ENCODE peak calls at places on chromosome 14, in eight cellular contexts. One of them, this sample, is unnamed.

GRCh38 chr14:74478996-74479635 is 14.0 kb downstream of the NPC2 start:
- DNase-seq in HCT116: no peak
- DNase-seq in H1: no peak
- DNase-seq in tibial nerve: no peak
- DNase-seq in fibroblast of mammary gland: peak
- DNase-seq in body of pancreas: no peak
- DNase-seq in HFF-Myc: no peak
- DNase-seq in brain microvascular endothelial cell: no peak
- DNase-seq in this sample: no peak

GRCh38 chr14:102221026-102221425 is 81.3 kb downstream of the WDR20 start:
- DNase-seq in HCT116: no peak
- DNase-seq in body of pancreas: no peak
- DNase-seq in HFF-Myc: no peak
- DNase-seq in brain microvascular endothelial cell: peak
- DNase-seq in H1: peak
- DNase-seq in fibroblast of mammary gland: peak
- DNase-seq in tibial nerve: no peak
- DNase-seq in this sample: no peak

GRCh38 chr14:101721951-101722661 is 39.4 kb upstream of the PPP2R5C start:
- DNase-seq in body of pancreas: peak
- DNase-seq in fibroblast of mammary gland: peak
- DNase-seq in HFF-Myc: peak
- DNase-seq in HCT116: no peak
- DNase-seq in H1: no peak
- DNase-seq in tibial nerve: no peak
- DNase-seq in brain microvascular endothelial cell: no peak
- DNase-seq in this sample: no peak

GRCh38 chr14:73802431-73803188 is 49.0 kb upstream of the PTGR2 start:
- DNase-seq in tibial nerve: no peak
- DNase-seq in HFF-Myc: no peak
- DNase-seq in HCT116: no peak
- DNase-seq in brain microvascular endothelial cell: no peak
- DNase-seq in fibroblast of mammary gland: no peak
- DNase-seq in H1: no peak
- DNase-seq in body of pancreas: no peak
- DNase-seq in this sample: no peak

GRCh38 chr14:91774138-91775096 is 42.5 kb upstream of the CATSPERB start:
- DNase-seq in HFF-Myc: no peak
- DNase-seq in fibroblast of mammary gland: no peak
- DNase-seq in brain microvascular endothelial cell: no peak
- DNase-seq in body of pancreas: no peak
- DNase-seq in HCT116: no peak
- DNase-seq in tibial nerve: no peak
- DNase-seq in H1: no peak
- DNase-seq in this sample: no peak

GRCh38 chr14:55744321-55744720 is 164.3 kb downstream of the KTN1 start:
- DNase-seq in HCT116: no peak
- DNase-seq in brain microvascular endothelial cell: no peak
- DNase-seq in tibial nerve: no peak
- DNase-seq in body of pancreas: no peak
- DNase-seq in H1: no peak
- DNase-seq in HFF-Myc: no peak
- DNase-seq in fibroblast of mammary gland: no peak
- DNase-seq in this sample: no peak

GRCh38 chr14:71348394-71348793 is 441.1 kb downstream of the PCNX1 start:
- DNase-seq in tibial nerve: no peak
- DNase-seq in HCT116: no peak
- DNase-seq in fibroblast of mammary gland: no peak
- DNase-seq in brain microvascular endothelial cell: no peak
- DNase-seq in HFF-Myc: no peak
- DNase-seq in H1: no peak
- DNase-seq in body of pancreas: no peak
- DNase-seq in this sample: no peak

GRCh38 chr14:75126679-75127473 is at the start of gene NEK9:
- DNase-seq in HCT116: peak
- DNase-seq in body of pancreas: peak
- DNase-seq in HFF-Myc: peak
- DNase-seq in tibial nerve: peak
- DNase-seq in H1: peak
- DNase-seq in brain microvascular endothelial cell: peak
- DNase-seq in fibroblast of mammary gland: peak
- DNase-seq in this sample: peak

GRCh38 chr14:75602527-75602926 is 24.1 kb downstream of the FLVCR2 start:
- DNase-seq in body of pancreas: no peak
- DNase-seq in fibroblast of mammary gland: no peak
- DNase-seq in H1: no peak
- DNase-seq in brain microvascular endothelial cell: no peak
- DNase-seq in HCT116: no peak
- DNase-seq in HFF-Myc: no peak
- DNase-seq in tibial nerve: no peak
- DNase-seq in this sample: no peak

GRCh38 chr14:95840094-95840493 is 36.5 kb upstream of the TUNAR start:
- DNase-seq in fibroblast of mammary gland: no peak
- DNase-seq in brain microvascular endothelial cell: no peak
- DNase-seq in tibial nerve: no peak
- DNase-seq in HFF-Myc: no peak
- DNase-seq in H1: peak
- DNase-seq in body of pancreas: no peak
- DNase-seq in HCT116: no peak
- DNase-seq in this sample: no peak

GRCh38 chr14:105141486-105142281 is 26.9 kb downstream of the JAG2 start:
- DNase-seq in H1: no peak
- DNase-seq in brain microvascular endothelial cell: no peak
- DNase-seq in HCT116: no peak
- DNase-seq in body of pancreas: no peak
- DNase-seq in fibroblast of mammary gland: no peak
- DNase-seq in tibial nerve: no peak
- DNase-seq in HFF-Myc: no peak
- DNase-seq in this sample: no peak

GRCh38 chr14:45212231-45212630 is 40.8 kb downstream of the MIS18BP1 start:
- DNase-seq in HCT116: no peak
- DNase-seq in H1: no peak
- DNase-seq in HFF-Myc: no peak
- DNase-seq in brain microvascular endothelial cell: no peak
- DNase-seq in body of pancreas: peak
- DNase-seq in tibial nerve: no peak
- DNase-seq in fibroblast of mammary gland: no peak
- DNase-seq in this sample: no peak

GRCh38 chr14:36817071-36817930 is 155.6 kb downstream of the PAX9 start:
- DNase-seq in tibial nerve: no peak
- DNase-seq in body of pancreas: no peak
- DNase-seq in H1: no peak
- DNase-seq in HFF-Myc: no peak
- DNase-seq in HCT116: no peak
- DNase-seq in fibroblast of mammary gland: no peak
- DNase-seq in brain microvascular endothelial cell: no peak
- DNase-seq in this sample: no peak

GRCh38 chr14:50718949-50719348 is 50.8 kb upstream of the SAV1 start:
- DNase-seq in HFF-Myc: no peak
- DNase-seq in H1: no peak
- DNase-seq in HCT116: no peak
- DNase-seq in brain microvascular endothelial cell: no peak
- DNase-seq in fibroblast of mammary gland: no peak
- DNase-seq in tibial nerve: no peak
- DNase-seq in body of pancreas: no peak
- DNase-seq in this sample: no peak

GRCh38 chr14:72416081-72416849 is 477.6 kb downstream of the DPF3 start:
- DNase-seq in HFF-Myc: no peak
- DNase-seq in fibroblast of mammary gland: no peak
- DNase-seq in H1: no peak
- DNase-seq in brain microvascular endothelial cell: no peak
- DNase-seq in HCT116: no peak
- DNase-seq in tibial nerve: no peak
- DNase-seq in body of pancreas: no peak
- DNase-seq in this sample: no peak

GRCh38 chr14:75223664-75224154 is 47.3 kb upstream of the TMED10 start:
- DNase-seq in body of pancreas: peak
- DNase-seq in tibial nerve: no peak
- DNase-seq in H1: no peak
- DNase-seq in brain microvascular endothelial cell: no peak
- DNase-seq in fibroblast of mammary gland: no peak
- DNase-seq in HCT116: no peak
- DNase-seq in HFF-Myc: no peak
- DNase-seq in this sample: peak

GRCh38 chr14:33393155-33393894 is 454.6 kb downstream of the NPAS3 start:
- DNase-seq in brain microvascular endothelial cell: peak
- DNase-seq in fibroblast of mammary gland: no peak
- DNase-seq in HFF-Myc: no peak
- DNase-seq in HCT116: no peak
- DNase-seq in H1: no peak
- DNase-seq in body of pancreas: no peak
- DNase-seq in tibial nerve: no peak
- DNase-seq in this sample: no peak

GRCh38 chr14:83172363-83172762 is 1638.7 kb upstream of the SEL1L start:
- DNase-seq in body of pancreas: no peak
- DNase-seq in HFF-Myc: no peak
- DNase-seq in H1: no peak
- DNase-seq in brain microvascular endothelial cell: peak
- DNase-seq in fibroblast of mammary gland: no peak
- DNase-seq in HCT116: no peak
- DNase-seq in tibial nerve: no peak
- DNase-seq in this sample: no peak

GRCh38 chr14:94586635-94587034 is 5.4 kb downstream of the SERPINA5 start:
- DNase-seq in tibial nerve: no peak
- DNase-seq in HCT116: no peak
- DNase-seq in brain microvascular endothelial cell: no peak
- DNase-seq in body of pancreas: no peak
- DNase-seq in fibroblast of mammary gland: no peak
- DNase-seq in HFF-Myc: no peak
- DNase-seq in H1: no peak
- DNase-seq in this sample: no peak
- H3K4me3 ChIP-seq in tibial nerve: no peak
- H3K4me3 ChIP-seq in HCT116: no peak
- H3K4me3 ChIP-seq in brain microvascular endothelial cell: no peak
- H3K4me3 ChIP-seq in body of pancreas: no peak
- H3K4me3 ChIP-seq in fibroblast of mammary gland: no peak
- H3K4me3 ChIP-seq in HFF-Myc: no peak
- H3K4me3 ChIP-seq in H1: no peak
- H3K4me3 ChIP-seq in this sample: no peak

DNA sequence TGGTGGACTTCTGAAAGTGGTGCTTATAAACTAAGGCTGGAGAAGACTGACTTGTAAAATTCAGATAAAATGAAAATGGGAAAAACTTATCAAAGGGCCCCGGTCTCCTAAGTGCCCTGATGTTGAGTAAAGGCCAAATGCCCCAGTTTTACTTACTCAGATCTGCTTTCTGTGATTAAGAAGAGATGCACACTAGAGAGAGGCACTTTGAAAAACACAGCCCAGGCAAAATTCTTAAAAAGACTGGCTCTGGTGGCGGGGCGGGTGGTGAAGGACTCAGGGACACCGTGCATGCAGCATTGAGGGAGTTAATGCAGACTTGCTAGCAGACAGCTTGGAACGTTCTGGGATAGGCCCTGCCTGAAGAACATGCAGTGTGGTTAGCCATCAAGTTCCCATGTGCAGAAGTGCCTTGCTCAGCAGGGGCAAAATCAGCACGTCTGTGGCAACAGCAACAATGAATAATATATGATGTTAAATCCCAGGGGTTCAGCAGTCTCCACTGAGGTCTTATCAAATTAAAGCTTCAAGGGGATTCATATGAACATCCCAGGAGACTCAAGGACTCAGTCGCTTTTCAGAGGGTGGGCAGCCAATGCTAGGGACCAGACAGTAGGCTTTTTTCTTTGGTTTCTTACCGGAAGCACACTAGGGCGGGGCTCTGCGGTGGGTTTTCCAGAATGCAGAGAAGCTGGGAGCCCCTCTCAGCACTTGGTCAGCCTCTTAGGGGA is 105.0 kb downstream of the DAD1 start:
- DNase-seq in H1: no peak
- DNase-seq in fibroblast of mammary gland: peak
- DNase-seq in body of pancreas: no peak
- DNase-seq in HFF-Myc: no peak
- DNase-seq in HCT116: no peak
- DNase-seq in brain microvascular endothelial cell: peak
- DNase-seq in tibial nerve: no peak
- DNase-seq in this sample: no peak
- H3K4me3 ChIP-seq in H1: no peak
- H3K4me3 ChIP-seq in fibroblast of mammary gland: no peak
- H3K4me3 ChIP-seq in body of pancreas: no peak
- H3K4me3 ChIP-seq in HFF-Myc: no peak
- H3K4me3 ChIP-seq in HCT116: no peak
- H3K4me3 ChIP-seq in brain microvascular endothelial cell: no peak
- H3K4me3 ChIP-seq in tibial nerve: no peak
- H3K4me3 ChIP-seq in this sample: no peak

GRCh38 chr14:65206078-65206447 is 103.7 kb upstream of the MAX start:
- DNase-seq in brain microvascular endothelial cell: no peak
- DNase-seq in HFF-Myc: no peak
- DNase-seq in tibial nerve: no peak
- DNase-seq in fibroblast of mammary gland: no peak
- DNase-seq in body of pancreas: no peak
- DNase-seq in HCT116: no peak
- DNase-seq in H1: no peak
- DNase-seq in this sample: no peak
- H3K4me3 ChIP-seq in brain microvascular endothelial cell: no peak
- H3K4me3 ChIP-seq in HFF-Myc: no peak
- H3K4me3 ChIP-seq in tibial nerve: no peak
- H3K4me3 ChIP-seq in fibroblast of mammary gland: no peak
- H3K4me3 ChIP-seq in body of pancreas: no peak
- H3K4me3 ChIP-seq in HCT116: no peak
- H3K4me3 ChIP-seq in H1: no peak
- H3K4me3 ChIP-seq in this sample: no peak

GRCh38 chr14:68944162-68944561 is 34.9 kb downstream of the ACTN1 start:
- DNase-seq in HCT116: no peak
- DNase-seq in tibial nerve: no peak
- DNase-seq in HFF-Myc: no peak
- DNase-seq in brain microvascular endothelial cell: no peak
- DNase-seq in H1: no peak
- DNase-seq in body of pancreas: no peak
- DNase-seq in fibroblast of mammary gland: no peak
- DNase-seq in this sample: no peak

GRCh38 chr14:68941820-68942219 is 37.3 kb downstream of the ACTN1 start:
- DNase-seq in tibial nerve: no peak
- DNase-seq in HFF-Myc: no peak
- DNase-seq in fibroblast of mammary gland: peak
- DNase-seq in H1: peak
- DNase-seq in brain microvascular endothelial cell: peak
- DNase-seq in HCT116: no peak
- DNase-seq in body of pancreas: peak
- DNase-seq in this sample: no peak

GRCh38 chr14:68940614-68941185 is 38.4 kb downstream of the ACTN1 start:
- DNase-seq in HFF-Myc: no peak
- DNase-seq in brain microvascular endothelial cell: no peak
- DNase-seq in HCT116: no peak
- DNase-seq in fibroblast of mammary gland: no peak
- DNase-seq in tibial nerve: no peak
- DNase-seq in body of pancreas: no peak
- DNase-seq in H1: no peak
- DNase-seq in this sample: no peak

GRCh38 chr14:68943107-68943506 is 36.0 kb downstream of the ACTN1 start:
- DNase-seq in tibial nerve: no peak
- DNase-seq in body of pancreas: peak
- DNase-seq in H1: no peak
- DNase-seq in brain microvascular endothelial cell: no peak
- DNase-seq in fibroblast of mammary gland: no peak
- DNase-seq in HFF-Myc: no peak
- DNase-seq in HCT116: no peak
- DNase-seq in this sample: no peak

GRCh38 chr14:68942281-68943035 is 36.6 kb downstream of the ACTN1 start:
- DNase-seq in HCT116: no peak
- DNase-seq in fibroblast of mammary gland: no peak
- DNase-seq in body of pancreas: no peak
- DNase-seq in tibial nerve: no peak
- DNase-seq in H1: no peak
- DNase-seq in brain microvascular endothelial cell: no peak
- DNase-seq in HFF-Myc: no peak
- DNase-seq in this sample: no peak
- H3K4me3 ChIP-seq in HCT116: no peak
- H3K4me3 ChIP-seq in fibroblast of mammary gland: no peak
- H3K4me3 ChIP-seq in body of pancreas: no peak
- H3K4me3 ChIP-seq in tibial nerve: no peak
- H3K4me3 ChIP-seq in H1: no peak
- H3K4me3 ChIP-seq in brain microvascular endothelial cell: no peak
- H3K4me3 ChIP-seq in HFF-Myc: no peak
- H3K4me3 ChIP-seq in this sample: no peak